ENCODE peak calls at places on chromosomes 16 and 17, in seven cellular contexts. K, P, U, W, Q, V and L are unnamed samples.

GRCh38 chr17:78357177-78357586 is 2.7 kb downstream of the SOCS3 start:
- DNase-seq in K (no peak), P (no peak), U (no peak), V (no peak), Q (no peak), W (peak), L (peak)

GRCh38 chr16:87203060-87203656 is 114.0 kb downstream of the C16orf95 start:
- DNase-seq in P (peak), W (peak), Q (peak), U (peak), K (peak), V (no peak), L (peak)

GRCh38 chr16:88922114-88922825 is 54.7 kb downstream of the CBFA2T3 start:
- DNase-seq in V (no peak), W (peak), P (no peak), U (no peak), Q (peak), K (peak), L (peak)

GRCh38 chr17:42111265-42111636 is 1.3 kb downstream of the DHX58 start:
- DNase-seq in U (no peak), W (no peak), K (no peak), V (no peak), P (no peak), Q (no peak), L (no peak)

GRCh38 chr16:27728691-27729090 is 178.7 kb downstream of the KATNIP start:
- DNase-seq in U (no peak), W (no peak), K (no peak), P (no peak), V (no peak), Q (no peak), L (no peak)

GRCh38 chr17:72063262-72063661 is 57.6 kb upstream of the SOX9 start:
- DNase-seq in W (no peak), Q (no peak), K (no peak), P (no peak), U (no peak), V (no peak), L (no peak)

GRCh38 chr17:58786586-58787295 is 31.1 kb downstream of the PPM1E start:
- DNase-seq in V (no peak), P (no peak), U (no peak), K (no peak), Q (peak), W (peak), L (peak)

GRCh38 chr17:45290269-45290765 is 26.5 kb downstream of the MAP3K14 start:
- DNase-seq in P (no peak), U (no peak), Q (no peak), K (no peak), V (no peak), W (no peak), L (no peak)

GRCh38 chr17:10316986-10317834 is 55.6 kb downstream of the MYH13 start:
- DNase-seq in W (peak), K (peak), P (peak), U (no peak), V (no peak), Q (peak), L (peak)

GRCh38 chr16:3756113-3756512 is 38.8 kb upstream of the TRAP1 start:
- DNase-seq in U (no peak), P (no peak), Q (no peak), K (no peak), V (no peak), W (no peak), L (no peak)

GRCh38 chr17:80232438-80232837 is 12.2 kb downstream of the SLC26A11 start:
- DNase-seq in Q (no peak), V (no peak), P (no peak), K (no peak), W (no peak), U (no peak), L (no peak)

GRCh38 chr16:83400234-83400633 is 407.5 kb upstream of the HSBP1 start:
- DNase-seq in W (no peak), K (peak), V (no peak), U (no peak), Q (no peak), P (no peak), L (peak)

GRCh38 chr17:8949061-8949622 is 16.4 kb downstream of the PIK3R5 start:
- DNase-seq in U (no peak), Q (no peak), V (no peak), P (no peak), W (no peak), K (no peak), L (no peak)
- H3K4me3 ChIP-seq in U (no peak), Q (no peak), V (peak), P (no peak), W (no peak), K (no peak), L (no peak)

GRCh38 chr16:79599256-79599836 is 1.2 kb downstream of the MAF start:
- DNase-seq in V (no peak), W (no peak), K (peak), P (no peak), Q (no peak), U (no peak), L (peak)
- H3K4me3 ChIP-seq in V (peak), W (peak), K (peak), P (peak), Q (peak), U (peak), L (peak)

DNA sequence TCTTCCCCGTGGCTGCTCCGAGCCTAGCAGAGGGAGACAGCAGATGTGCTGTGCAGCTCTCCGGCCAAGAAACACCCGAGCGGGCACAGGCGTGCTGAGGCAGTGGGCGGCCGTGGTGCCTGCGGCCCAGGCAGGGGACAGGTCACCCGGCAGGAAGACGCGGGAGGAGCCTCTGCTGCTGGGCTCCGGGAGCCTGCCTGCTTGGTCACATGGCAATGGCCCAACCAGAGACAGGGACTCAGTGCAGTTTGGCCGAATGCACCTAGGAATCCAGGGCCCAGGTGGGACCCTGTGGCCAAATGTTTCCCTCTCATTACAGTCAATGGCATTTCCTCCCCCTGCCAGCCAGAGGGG is 118.1 kb downstream of the C16orf78 start:
- DNase-seq in V (no peak), W (no peak), K (peak), U (no peak), Q (no peak), P (no peak), L (no peak)
- H3K4me3 ChIP-seq in V (no peak), W (no peak), K (no peak), U (no peak), Q (peak), P (no peak), L (no peak)

DNA sequence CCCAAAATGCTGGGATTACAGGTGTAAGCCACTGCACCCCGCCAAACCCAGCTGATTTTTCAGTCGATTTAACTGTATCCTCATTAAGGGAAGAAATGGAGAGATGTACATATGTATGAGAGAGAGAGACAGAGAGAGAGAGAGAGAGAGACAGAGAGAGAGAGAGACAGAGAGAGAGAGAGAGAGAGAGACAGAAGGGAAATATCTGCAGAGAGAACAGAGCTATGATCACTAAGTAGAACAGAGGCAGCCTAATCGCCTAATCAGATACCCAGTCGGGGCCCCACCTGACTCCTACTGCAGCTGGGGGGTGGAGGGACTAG is 70.0 kb downstream of the RBBP6 start:
- DNase-seq in V (no peak), Q (no peak), K (no peak), W (no peak), P (no peak), U (no peak), L (no peak)
- H3K4me3 ChIP-seq in V (no peak), Q (no peak), K (peak), W (no peak), P (no peak), U (no peak), L (peak)

GRCh38 chr17:48441231-48441711 is 11.3 kb upstream of the SKAP1 start:
- DNase-seq in P (no peak), W (no peak), U (no peak), V (peak), Q (no peak), K (no peak), L (no peak)
- H3K4me3 ChIP-seq in P (no peak), W (no peak), U (no peak), V (peak), Q (no peak), K (no peak), L (no peak)

GRCh38 chr17:5508855-5509254 is 22.5 kb downstream of the MIS12 start:
- DNase-seq in U (no peak), P (no peak), Q (peak), V (no peak), K (peak), W (peak), L (peak)
- H3K4me3 ChIP-seq in U (no peak), P (no peak), Q (no peak), V (no peak), K (no peak), W (no peak), L (no peak)

DNA sequence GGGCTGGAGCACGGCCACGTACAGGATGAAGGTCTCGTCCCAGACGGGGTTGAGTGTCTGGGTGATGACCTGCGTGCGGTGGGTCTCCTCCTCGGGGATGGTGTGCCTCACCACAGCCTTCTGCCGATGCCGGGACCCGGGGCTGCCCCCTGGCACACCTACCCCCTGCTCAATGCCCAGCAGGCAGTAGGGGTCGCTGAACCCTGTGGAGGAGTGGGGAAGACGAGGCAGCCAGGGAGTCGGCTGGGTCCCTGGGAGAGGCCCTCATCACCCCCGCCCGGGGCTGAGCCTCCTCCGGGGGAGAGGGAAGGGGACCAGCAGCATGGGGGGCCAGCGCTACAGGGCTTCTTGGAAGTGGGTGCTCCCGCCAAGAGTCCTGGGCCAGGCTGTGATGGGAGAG is 1.8 kb downstream of the UNC13D start:
- DNase-seq in K (no peak), U (no peak), V (no peak), P (no peak), Q (no peak), W (no peak), L (no peak)
- H3K4me3 ChIP-seq in K (no peak), U (no peak), V (peak), P (no peak), Q (no peak), W (no peak), L (no peak)

GRCh38 chr17:48671697-48672171 is 45.6 kb upstream of the HOXB9 start:
- DNase-seq in U (peak), Q (peak), P (peak), K (peak), W (peak), V (peak), L (peak)
- H3K4me3 ChIP-seq in U (no peak), Q (peak), P (peak), K (peak), W (peak), V (no peak), L (peak)